ENCODE peak calls at places on chromosomes 13 and 19, in eight cellular contexts. Y, C, D, I, N, S, H and O are unnamed samples.

GRCh38 chr19:2309734-2310362 is 1.9 kb upstream of the LINGO3 start:
- DNase-seq in N (no peak), S (peak; percentile 71), I (no peak), Y (peak; percentile 83), H (no peak), D (peak; percentile 30), C (peak; percentile 43), O (no peak)

GRCh38 chr13:25715760-25716159 is 336.1 kb downstream of the SHISA2 start:
- DNase-seq in N (no peak), D (no peak), H (no peak), C (no peak), I (no peak), Y (no peak), S (no peak), O (no peak)

GRCh38 chr13:109697936-109698335 is 88.4 kb downstream of the IRS2 start:
- DNase-seq in Y (no peak), N (no peak), C (no peak), H (no peak), D (no peak), I (no peak), S (no peak), O (no peak)

GRCh38 chr19:11813801-11814706 is at the start of gene ZNF440:
- DNase-seq in Y (peak; percentile 96), S (peak; percentile 96), C (peak; percentile 98), N (peak; percentile 98), I (peak; percentile 97), D (peak; percentile 91), H (peak; percentile 98), O (peak; percentile 97)

GRCh38 chr19:29596885-29597525 is 9.1 kb upstream of the POP4 start:
- DNase-seq in I (no peak), Y (no peak), D (peak; percentile 14), H (no peak), N (no peak), S (no peak), C (peak; percentile 43), O (no peak)

GRCh38 chr13:50081106-50081898 is 66.1 kb downstream of the KCNRG start:
- DNase-seq in D (no peak), C (no peak), N (peak; percentile 86), Y (peak; percentile 77), I (no peak), S (peak; percentile 57), H (peak; percentile 71), O (peak; percentile 80)

GRCh38 chr13:20151612-20152011 is 9.2 kb downstream of the GJA3 start:
- DNase-seq in I (no peak), D (no peak), C (no peak), N (no peak), S (no peak), H (no peak), Y (no peak), O (no peak)

GRCh38 chr13:88919970-88920628 is 1248.9 kb downstream of the SLITRK5 start:
- DNase-seq in N (no peak), S (no peak), C (no peak), H (no peak), Y (no peak), I (no peak), D (peak; percentile 21), O (no peak)

GRCh38 chr19:4023600-4024398 is 16.3 kb downstream of the PIAS4 start:
- DNase-seq in D (no peak), N (peak; percentile 71), H (no peak), S (no peak), C (no peak), Y (peak; percentile 45), I (no peak), O (peak; percentile 63)

GRCh38 chr19:2149980-2150793 is 1.2 kb downstream of the AP3D1 start:
- DNase-seq in H (peak; percentile 57), C (peak; percentile 11), I (no peak), S (peak; percentile 76), Y (peak; percentile 63), D (no peak), N (no peak), O (no peak)

GRCh38 chr13:44237276-44237767 is 136.3 kb upstream of the SERP2 start:
- DNase-seq in I (no peak), N (no peak), H (peak; percentile 35), C (peak; percentile 43), D (peak; percentile 98), S (peak; percentile 85), Y (no peak), O (no peak)

GRCh38 chr19:54400913-54401312 is 14.4 kb upstream of the TTYH1 start:
- DNase-seq in S (no peak), N (no peak), I (no peak), H (no peak), Y (no peak), C (no peak), D (no peak), O (no peak)

GRCh38 chr19:52691737-52692136 is 43.1 kb downstream of the ZNF611 start:
- DNase-seq in H (no peak), I (no peak), S (no peak), Y (no peak), C (no peak), N (no peak), D (no peak), O (no peak)

GRCh38 chr19:42422576-42423461 is 4.4 kb downstream of the LIPE start:
- DNase-seq in C (no peak), S (peak; percentile 58), Y (peak; percentile 69), N (no peak), H (peak; percentile 44), D (no peak), I (no peak), O (peak; percentile 74)
- H3K27me3 ChIP-seq in C (no peaks in the 10 kb centered on the region), S (no peaks in the 10 kb centered on the region), Y (no peaks in the 10 kb centered on the region), N (no peaks in the 10 kb centered on the region), H (no peaks in the 10 kb centered on the region), D (no peaks in the 10 kb centered on the region), I (no peaks in the 10 kb centered on the region), O (peaks cover 18% of the 10 kb centered on the region)

GRCh38 chr19:49324801-49325491 is at the start of gene SLC6A16:
- DNase-seq in D (no peak), S (no peak), I (no peak), C (no peak), H (peak; percentile 14), N (no peak), Y (no peak), O (peak; percentile 52)

GRCh38 chr19:49331616-49332055 is 3.6 kb upstream of the CD37 start:
- DNase-seq in D (peak; percentile 50), H (peak; percentile 60), N (peak; percentile 58), Y (no peak), I (no peak), C (peak; percentile 55), S (peak; percentile 42), O (peak; percentile 40)

GRCh38 chr19:49326165-49326704 is 1.2 kb upstream of the SLC6A16 start:
- DNase-seq in C (no peak), H (peak; percentile 7), N (no peak), Y (no peak), S (no peak), D (no peak), I (no peak), O (no peak)

GRCh38 chr19:49327878-49328544 is 3.0 kb upstream of the SLC6A16 start:
- DNase-seq in Y (no peak), H (peak; percentile 36), N (no peak), D (peak; percentile 20), S (no peak), I (no peak), C (peak; percentile 58), O (peak; percentile 13)

DNA sequence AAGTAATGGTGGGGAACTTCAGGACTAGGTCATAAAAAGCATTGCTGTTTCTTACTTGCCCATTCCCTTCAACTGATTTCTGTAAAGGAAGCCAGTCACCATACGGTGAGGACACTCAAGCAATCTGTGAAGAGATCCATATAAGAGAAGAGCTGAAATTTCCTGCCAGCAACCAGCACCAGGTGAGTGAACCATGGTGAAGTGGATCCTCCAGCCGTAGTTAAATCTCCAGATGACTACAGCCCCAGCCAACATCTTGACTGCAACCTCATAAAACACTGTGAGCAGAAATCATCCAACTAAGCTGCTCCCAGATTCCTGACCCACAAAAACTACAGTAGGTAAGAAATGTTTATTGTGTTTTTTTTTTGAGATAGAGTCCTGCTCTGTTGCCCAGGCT is 3.8 kb upstream of the SLC6A16 start:
- DNase-seq in S (no peak), D (no peak), N (no peak), C (no peak), I (no peak), H (no peak), Y (no peak), O (no peak)
- H3K4me1 ChIP-seq in S (no peaks in the 10 kb centered on the region), D (no peaks in the 10 kb centered on the region), N (no peaks in the 10 kb centered on the region), C (no peaks in the 10 kb centered on the region), I (no peaks in the 10 kb centered on the region), H (no peaks in the 10 kb centered on the region), Y (no peaks in the 10 kb centered on the region), O (peaks cover 1% of the 10 kb centered on the region)

GRCh38 chr19:38209152-38209551 is 14.9 kb downstream of the DPF1 start:
- DNase-seq in Y (no peak), S (no peak), C (no peak), N (no peak), H (no peak), I (no peak), D (no peak), O (no peak)
- H3K4me3 ChIP-seq in Y (no peak overlapping the region), S (no peak overlapping the region), C (no peak overlapping the region), N (no peak overlapping the region), H (no peak overlapping the region), I (peak overlapping the region; percentile 31), D (no peak overlapping the region), O (no peak overlapping the region)

DNA sequence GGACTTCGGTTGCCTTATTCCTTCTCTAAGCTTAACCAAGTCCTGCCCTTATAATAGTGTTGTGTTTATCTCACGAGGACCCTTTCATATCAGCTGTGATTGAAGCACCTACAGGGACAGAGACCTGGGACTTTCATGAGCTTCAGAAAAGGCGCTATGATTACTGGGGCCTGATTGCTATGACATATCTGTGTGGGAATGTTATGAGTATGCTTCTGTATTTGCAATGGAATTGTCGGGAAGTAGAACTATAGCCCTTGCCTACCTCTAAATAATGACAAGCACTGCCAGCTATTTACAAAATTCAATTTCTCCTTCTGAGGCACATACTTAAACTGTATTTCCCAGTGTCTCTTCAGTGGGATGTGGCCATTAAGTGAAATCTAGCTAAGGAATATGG is 191.5 kb downstream of the LHFPL6 start:
- DNase-seq in H (no peak), N (no peak), S (no peak), I (no peak), C (no peak), Y (no peak), D (no peak), O (no peak)
- H3K27me3 ChIP-seq in H (no peaks in the 10 kb centered on the region), N (no peaks in the 10 kb centered on the region), S (no peaks in the 10 kb centered on the region), I (no peaks in the 10 kb centered on the region), C (no peaks in the 10 kb centered on the region), Y (no peaks in the 10 kb centered on the region), D (no peaks in the 10 kb centered on the region), O (no peaks in the 10 kb centered on the region)

GRCh38 chr19:19444694-19445155 is 39.2 kb downstream of the GATAD2A start:
- DNase-seq in C (peak; percentile 33), D (no peak), S (peak; percentile 47), I (no peak), Y (no peak), H (no peak), N (no peak), O (no peak)
- H3K4me1 ChIP-seq in C (peaks cover 17% of the 10 kb centered on the region), D (peaks cover 6% of the 10 kb centered on the region), S (peaks cover 9% of the 10 kb centered on the region), I (no peaks in the 10 kb centered on the region), Y (no peaks in the 10 kb centered on the region), H (peaks cover 10% of the 10 kb centered on the region), N (no peaks in the 10 kb centered on the region), O (peaks cover 35% of the 10 kb centered on the region)